ENCODE peak calls at places on chromosome 2, in five cellular contexts. One of them, this sample, is unnamed. For H3K36me3, the result is how much of the 10 kb centered on the place peaks cover.

GRCh38 chr2:182858671-182859070 is 7.8 kb downstream of the FRZB start:
- DNase-seq in heart right ventricle: no peak
- DNase-seq in psoas muscle: no peak
- DNase-seq in hepatocyte: no peak
- DNase-seq in right lobe of liver: no peak
- DNase-seq in this sample: no peak

GRCh38 chr2:32591669-32592463 is 36.0 kb upstream of the TTC27 start:
- DNase-seq in heart right ventricle: no peak
- DNase-seq in psoas muscle: no peak
- DNase-seq in hepatocyte: no peak
- DNase-seq in right lobe of liver: no peak
- DNase-seq in this sample: no peak

GRCh38 chr2:191230174-191230573 is 15.0 kb upstream of the MYO1B start:
- DNase-seq in heart right ventricle: no peak
- DNase-seq in psoas muscle: no peak
- DNase-seq in hepatocyte: no peak
- DNase-seq in right lobe of liver: no peak
- DNase-seq in this sample: no peak

GRCh38 chr2:29062371-29062770 is 12.0 kb downstream of the PCARE start:
- DNase-seq in heart right ventricle: no peak
- DNase-seq in psoas muscle: no peak
- DNase-seq in hepatocyte: no peak
- DNase-seq in right lobe of liver: no peak
- DNase-seq in this sample: no peak

GRCh38 chr2:158489366-158490112 is 32.8 kb downstream of the PKP4 start:
- DNase-seq in heart right ventricle: no peak
- DNase-seq in psoas muscle: no peak
- DNase-seq in hepatocyte: no peak
- DNase-seq in right lobe of liver: no peak
- DNase-seq in this sample: no peak

GRCh38 chr2:119487434-119488244 is 36.6 kb downstream of the SCTR start:
- DNase-seq in heart right ventricle: no peak
- DNase-seq in psoas muscle: no peak
- DNase-seq in hepatocyte: peak
- DNase-seq in right lobe of liver: peak
- DNase-seq in this sample: no peak

GRCh38 chr2:88227446-88227845 is 57.3 kb downstream of the THNSL2 start:
- DNase-seq in heart right ventricle: no peak
- DNase-seq in psoas muscle: no peak
- DNase-seq in hepatocyte: no peak
- DNase-seq in right lobe of liver: no peak
- DNase-seq in this sample: no peak

GRCh38 chr2:223614534-223614933 is 12.4 kb upstream of the SCG2 start:
- DNase-seq in heart right ventricle: no peak
- DNase-seq in psoas muscle: no peak
- DNase-seq in hepatocyte: no peak
- DNase-seq in right lobe of liver: no peak
- DNase-seq in this sample: no peak

GRCh38 chr2:172091626-172092566 is 6.6 kb downstream of the DLX1 start:
- DNase-seq in heart right ventricle: no peak
- DNase-seq in psoas muscle: no peak
- DNase-seq in hepatocyte: no peak
- DNase-seq in right lobe of liver: no peak
- DNase-seq in this sample: no peak

GRCh38 chr2:230575640-230576324 is 136.9 kb upstream of the CAB39 start:
- DNase-seq in heart right ventricle: no peak
- DNase-seq in psoas muscle: no peak
- DNase-seq in hepatocyte: no peak
- DNase-seq in right lobe of liver: no peak
- DNase-seq in this sample: no peak

GRCh38 chr2:181007086-181007837 is 26.9 kb downstream of the UBE2E3 start:
- DNase-seq in heart right ventricle: no peak
- DNase-seq in psoas muscle: no peak
- DNase-seq in hepatocyte: no peak
- DNase-seq in right lobe of liver: no peak
- DNase-seq in this sample: no peak

GRCh38 chr2:221463235-221463896 is 108.7 kb downstream of the EPHA4 start:
- DNase-seq in heart right ventricle: no peak
- DNase-seq in psoas muscle: no peak
- DNase-seq in hepatocyte: no peak
- DNase-seq in right lobe of liver: no peak
- DNase-seq in this sample: no peak

GRCh38 chr2:181585732-181586131 is 71.2 kb downstream of the CERKL start:
- DNase-seq in heart right ventricle: no peak
- DNase-seq in psoas muscle: no peak
- DNase-seq in hepatocyte: no peak
- DNase-seq in right lobe of liver: no peak
- DNase-seq in this sample: no peak

GRCh38 chr2:159713691-159714585 is 1.6 kb downstream of the MARCHF7 start:
- DNase-seq in heart right ventricle: no peak
- DNase-seq in psoas muscle: no peak
- DNase-seq in hepatocyte: no peak
- DNase-seq in right lobe of liver: no peak
- DNase-seq in this sample: no peak

GRCh38 chr2:33411765-33412164 is 64.7 kb upstream of the RASGRP3 start:
- DNase-seq in heart right ventricle: no peak
- DNase-seq in psoas muscle: no peak
- DNase-seq in hepatocyte: peak
- DNase-seq in right lobe of liver: no peak
- DNase-seq in this sample: no peak

GRCh38 chr2:233433794-233434193 is 79.5 kb downstream of the DGKD start:
- DNase-seq in heart right ventricle: no peak
- DNase-seq in psoas muscle: no peak
- DNase-seq in hepatocyte: no peak
- DNase-seq in right lobe of liver: no peak
- DNase-seq in this sample: no peak

GRCh38 chr2:165743442-165743841 is 50.6 kb downstream of the GALNT3 start:
- DNase-seq in heart right ventricle: no peak
- DNase-seq in psoas muscle: no peak
- DNase-seq in hepatocyte: no peak
- DNase-seq in right lobe of liver: no peak
- DNase-seq in this sample: no peak

GRCh38 chr2:178845565-178846457 is 38.6 kb upstream of the TTN start:
- DNase-seq in heart right ventricle: no peak
- DNase-seq in psoas muscle: no peak
- DNase-seq in hepatocyte: no peak
- DNase-seq in right lobe of liver: no peak
- DNase-seq in this sample: no peak
- H3K36me3 ChIP-seq in heart right ventricle: under half
- H3K36me3 ChIP-seq in psoas muscle: under half
- H3K36me3 ChIP-seq in hepatocyte: under half
- H3K36me3 ChIP-seq in right lobe of liver: under half
- H3K36me3 ChIP-seq in this sample: under half

GRCh38 chr2:38123862-38124261 is 47.9 kb upstream of the CYP1B1 start:
- DNase-seq in heart right ventricle: no peak
- DNase-seq in psoas muscle: no peak
- DNase-seq in hepatocyte: no peak
- DNase-seq in right lobe of liver: no peak
- DNase-seq in this sample: no peak
- H3K36me3 ChIP-seq in heart right ventricle: under half
- H3K36me3 ChIP-seq in psoas muscle: under half
- H3K36me3 ChIP-seq in hepatocyte: under half
- H3K36me3 ChIP-seq in right lobe of liver: under half
- H3K36me3 ChIP-seq in this sample: under half

GRCh38 chr2:100401268-100401667 is 16.2 kb downstream of the CHST10 start:
- DNase-seq in heart right ventricle: no peak
- DNase-seq in psoas muscle: no peak
- DNase-seq in hepatocyte: no peak
- DNase-seq in right lobe of liver: no peak
- DNase-seq in this sample: no peak
- H3K36me3 ChIP-seq in heart right ventricle: half or more
- H3K36me3 ChIP-seq in psoas muscle: under half
- H3K36me3 ChIP-seq in hepatocyte: under half
- H3K36me3 ChIP-seq in right lobe of liver: under half
- H3K36me3 ChIP-seq in this sample: under half

GRCh38 chr2:217889656-217890055 is 113.1 kb downstream of the TNS1 start:
- DNase-seq in heart right ventricle: no peak
- DNase-seq in psoas muscle: no peak
- DNase-seq in hepatocyte: no peak
- DNase-seq in right lobe of liver: no peak
- DNase-seq in this sample: no peak
- H3K36me3 ChIP-seq in heart right ventricle: half or more
- H3K36me3 ChIP-seq in psoas muscle: under half
- H3K36me3 ChIP-seq in hepatocyte: under half
- H3K36me3 ChIP-seq in right lobe of liver: under half
- H3K36me3 ChIP-seq in this sample: under half

GRCh38 chr2:152127628-152128027 is 28.8 kb upstream of the CACNB4 start:
- DNase-seq in heart right ventricle: no peak
- DNase-seq in psoas muscle: no peak
- DNase-seq in hepatocyte: no peak
- DNase-seq in right lobe of liver: no peak
- DNase-seq in this sample: no peak
- H3K36me3 ChIP-seq in heart right ventricle: half or more
- H3K36me3 ChIP-seq in psoas muscle: under half
- H3K36me3 ChIP-seq in hepatocyte: under half
- H3K36me3 ChIP-seq in right lobe of liver: under half
- H3K36me3 ChIP-seq in this sample: under half